ENCODE peak calls at places on chromosomes 5 and 9, in five cellular contexts. Q is H1; X is CD8-positive, alpha-beta T cell; O is coronary artery; V is left lung. M is an unnamed sample.

GRCh38 chr5:1808466-1808865 is 7.3 kb downstream of the NDUFS6 start:
- DNase-seq in Q (no peak), X (no peak), O (no peak), V (no peak), M (no peak)

GRCh38 chr5:39411051-39411450 is 13.7 kb downstream of the DAB2 start:
- DNase-seq in Q (no peak), X (no peak), O (no peak), V (no peak), M (no peak)

GRCh38 chr5:127068771-127069330 is 4.5 kb downstream of the C5orf63 start:
- DNase-seq in Q (no peak), X (no peak), O (no peak), V (no peak), M (no peak)

GRCh38 chr5:33430983-33431382 is 9.8 kb upstream of the TARS1 start:
- DNase-seq in Q (no peak), X (no peak), O (no peak), V (no peak), M (no peak)

GRCh38 chr5:76710991-76711390 is 4.9 kb upstream of the F2R start:
- DNase-seq in Q (no peak), X (no peak), O (no peak), V (no peak), M (no peak)

GRCh38 chr5:6435356-6435755 is 13.3 kb upstream of the UBE2QL1 start:
- DNase-seq in Q (peak; percentile 76), X (no peak), O (peak; percentile 29), V (no peak), M (no peak)

GRCh38 chr5:132489051-132489770 is 1.4 kb downstream of the IRF1 start:
- DNase-seq in Q (no peak), X (no peak), O (peak; percentile 70), V (no peak), M (peak; percentile 19)

GRCh38 chr5:142323480-142324376 is 1.1 kb downstream of the SPRY4 start:
- DNase-seq in Q (no peak), X (no peak), O (peak; percentile 82), V (no peak), M (no peak)

GRCh38 chr5:96049398-96050272 is 88.0 kb upstream of the ELL2 start:
- DNase-seq in Q (no peak), X (no peak), O (no peak), V (peak; percentile 36), M (no peak)

GRCh38 chr9:95613670-95614069 is 96.9 kb upstream of the PTCH1 start:
- DNase-seq in Q (no peak), X (no peak), O (no peak), V (no peak), M (no peak)

GRCh38 chr5:125017796-125018195 is 271.4 kb upstream of the ZNF608 start:
- DNase-seq in Q (no peak), X (no peak), O (no peak), V (no peak), M (no peak)

GRCh38 chr9:38622083-38622674 is 1.8 kb upstream of the ANKRD18A start:
- DNase-seq in Q (peak; percentile 73), X (no peak), O (no peak), V (peak; percentile 39), M (no peak)

GRCh38 chr5:5421149-5421960 is 1.1 kb upstream of the ICE1 start:
- DNase-seq in Q (no peak), X (no peak), O (no peak), V (no peak), M (no peak)

GRCh38 chr5:53331463-53331862 is 149.0 kb upstream of the FST start:
- DNase-seq in Q (no peak), X (no peak), O (no peak), V (no peak), M (no peak)

GRCh38 chr9:70494221-70494620 is 79.8 kb upstream of the KLF9 start:
- DNase-seq in Q (no peak), X (no peak), O (peak; percentile 53), V (no peak), M (no peak)

GRCh38 chr9:72657023-72657422 is 135.6 kb downstream of the TMC1 start:
- DNase-seq in Q (no peak), X (no peak), O (no peak), V (no peak), M (no peak)

GRCh38 chr5:37717613-37718431 is 122.0 kb downstream of the GDNF start:
- DNase-seq in Q (no peak), X (no peak), O (no peak), V (peak; percentile 64), M (no peak)

GRCh38 chr5:174825587-174825986 is 101.2 kb downstream of the MSX2 start:
- DNase-seq in Q (no peak), X (no peak), O (no peak), V (no peak), M (no peak)

GRCh38 chr9:98248737-98249474 is 6.5 kb downstream of the TBC1D2 start:
- DNase-seq in Q (no peak), X (no peak), O (peak; percentile 79), V (peak; percentile 94), M (no peak)

GRCh38 chr5:33557605-33558004 is 116.8 kb downstream of the TARS1 start:
- DNase-seq in Q (no peak), X (no peak), O (no peak), V (no peak), M (no peak)

GRCh38 chr5:69167488-69167845 is 517 bp downstream of the CCNB1 start:
- DNase-seq in Q (no peak), X (no peak), O (no peak), V (no peak), M (no peak)

GRCh38 chr9:37987467-37987981 is 81.5 kb downstream of the SHB start:
- DNase-seq in Q (no peak), X (no peak), O (no peak), V (no peak), M (no peak)

GRCh38 chr9:31005086-31005665 is 1379.3 kb upstream of the ACO1 start:
- DNase-seq in Q (no peak), X (no peak), O (no peak), V (no peak), M (no peak)

GRCh38 chr5:135600971-135601381 is 22.2 kb upstream of the CXCL14 start:
- DNase-seq in Q (peak; percentile 20), X (no peak), O (peak; percentile 12), V (no peak), M (no peak)

GRCh38 chr9:70765935-70766334 is 351.5 kb upstream of the KLF9 start:
- DNase-seq in Q (no peak), X (no peak), O (no peak), V (no peak), M (no peak)

GRCh38 chr9:70400107-70400892 is 14.2 kb downstream of the KLF9 start:
- DNase-seq in Q (no peak), X (no peak), O (no peak), V (no peak), M (no peak)

GRCh38 chr9:95116002-95116819 is 201.3 kb downstream of the FANCC start:
- DNase-seq in Q (no peak), X (no peak), O (no peak), V (no peak), M (no peak)

GRCh38 chr9:125749951-125750655 is 2.9 kb downstream of the PBX3 start:
- DNase-seq in Q (no peak), X (no peak), O (no peak), V (no peak), M (no peak)

GRCh38 chr5:35618791-35619190 is 1.1 kb downstream of the SPEF2 start:
- DNase-seq in Q (no peak), X (no peak), O (no peak), V (no peak), M (no peak)

GRCh38 chr5:169094586-169095409 is 206.1 kb downstream of the SLIT3 start:
- DNase-seq in Q (no peak), X (no peak), O (no peak), V (no peak), M (no peak)

DNA sequence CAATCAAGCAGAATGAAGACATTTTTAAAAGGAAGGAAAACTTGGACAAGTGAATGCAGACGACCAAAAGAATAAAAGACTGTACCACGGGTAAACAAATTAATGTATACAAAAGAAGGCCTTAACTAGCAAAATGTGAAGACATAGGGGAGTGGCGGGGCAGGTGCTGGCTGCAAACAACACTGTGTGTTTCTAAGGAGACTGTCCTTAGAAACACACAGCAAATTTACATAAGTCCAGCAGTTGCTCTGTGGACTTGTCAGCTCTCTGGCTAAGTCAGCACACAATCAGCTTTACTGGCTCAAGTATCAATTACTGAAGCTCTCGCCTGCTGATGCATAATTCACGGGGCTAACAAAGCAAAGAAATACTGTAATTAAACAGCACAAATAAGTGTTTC is 24.8 kb downstream of the PTBP3 start:
- DNase-seq in Q (no peak), X (no peak), O (no peak), V (no peak), M (no peak)
- TF ChIP-seq CTCF in Q (no peak), X (no peak), O (no peak), V (no peak), M (no peak)

GRCh38 chr5:149128023-149128875 is 13.0 kb upstream of the ABLIM3 start:
- DNase-seq in Q (peak; percentile 66), X (no peak), O (no peak), V (no peak), M (no peak)

GRCh38 chr5:149127394-149127955 is 13.8 kb upstream of the ABLIM3 start:
- DNase-seq in Q (no peak), X (no peak), O (no peak), V (no peak), M (no peak)

GRCh38 chr5:149126898-149127297 is 14.4 kb upstream of the ABLIM3 start:
- DNase-seq in Q (no peak), X (no peak), O (no peak), V (no peak), M (no peak)

GRCh38 chr5:149123211-149123610 is 18.1 kb upstream of the ABLIM3 start:
- DNase-seq in Q (no peak), X (no peak), O (no peak), V (no peak), M (no peak)

GRCh38 chr5:149125386-149125891 is 15.9 kb upstream of the ABLIM3 start:
- DNase-seq in Q (peak; percentile 58), X (no peak), O (no peak), V (no peak), M (no peak)
- TF ChIP-seq CTCF in Q (peak; percentile 63), X (no peak), O (no peak), V (no peak), M (no peak)

GRCh38 chr9:116080561-116080960 is 73.0 kb upstream of the PAPPA start:
- DNase-seq in Q (no peak), X (no peak), O (no peak), V (no peak), M (no peak)
- TF ChIP-seq CTCF in Q (no peak), X (no peak), O (no peak), V (no peak), M (no peak)

GRCh38 chr5:13695076-13695712 is 249.3 kb downstream of the DNAH5 start:
- DNase-seq in Q (no peak), X (no peak), O (no peak), V (no peak), M (no peak)
- TF ChIP-seq CTCF in Q (no peak), X (no peak), O (no peak), V (no peak), M (no peak)

GRCh38 chr5:139669681-139670368 is 21.7 kb downstream of the CXXC5 start:
- DNase-seq in Q (no peak), X (no peak), O (no peak), V (no peak), M (peak; percentile 67)
- TF ChIP-seq CTCF in Q (no peak), X (no peak), O (no peak), V (no peak), M (no peak)